ENCODE peak calls at places on chromosomes 13 and 19, in six cellular contexts. One of them, this sample, is unnamed.

GRCh38 chr19:55454787-55455243 is 6.6 kb downstream of the ISOC2 start:
- DNase-seq in psoas muscle: no peak
- DNase-seq in uterus: no peak
- DNase-seq in lung: no peak
- DNase-seq in OCI-LY7: peak
- DNase-seq in CD8-positive, alpha-beta memory T cell: peak
- DNase-seq in this sample: no peak

GRCh38 chr19:49469828-49470614 is 4.0 kb upstream of the FLT3LG start:
- DNase-seq in psoas muscle: no peak
- DNase-seq in uterus: no peak
- DNase-seq in lung: no peak
- DNase-seq in OCI-LY7: peak
- DNase-seq in CD8-positive, alpha-beta memory T cell: peak
- DNase-seq in this sample: no peak

GRCh38 chr19:53147645-53148044 is 11.2 kb downstream of the ZNF347 start:
- DNase-seq in psoas muscle: no peak
- DNase-seq in uterus: no peak
- DNase-seq in lung: no peak
- DNase-seq in OCI-LY7: no peak
- DNase-seq in CD8-positive, alpha-beta memory T cell: no peak
- DNase-seq in this sample: no peak

GRCh38 chr13:77678691-77679090 is 18.8 kb upstream of the SLAIN1 start:
- DNase-seq in psoas muscle: no peak
- DNase-seq in uterus: no peak
- DNase-seq in lung: no peak
- DNase-seq in OCI-LY7: no peak
- DNase-seq in CD8-positive, alpha-beta memory T cell: no peak
- DNase-seq in this sample: no peak

GRCh38 chr13:77143325-77143907 is 116.5 kb upstream of the FBXL3 start:
- DNase-seq in psoas muscle: no peak
- DNase-seq in uterus: no peak
- DNase-seq in lung: no peak
- DNase-seq in OCI-LY7: no peak
- DNase-seq in CD8-positive, alpha-beta memory T cell: no peak
- DNase-seq in this sample: no peak

GRCh38 chr13:29845440-29846056 is 4.9 kb downstream of the UBL3 start:
- DNase-seq in psoas muscle: no peak
- DNase-seq in uterus: no peak
- DNase-seq in lung: no peak
- DNase-seq in OCI-LY7: peak
- DNase-seq in CD8-positive, alpha-beta memory T cell: no peak
- DNase-seq in this sample: no peak

GRCh38 chr19:4807188-4807587 is 15.7 kb downstream of the FEM1A start:
- DNase-seq in psoas muscle: peak
- DNase-seq in uterus: no peak
- DNase-seq in lung: no peak
- DNase-seq in OCI-LY7: peak
- DNase-seq in CD8-positive, alpha-beta memory T cell: no peak
- DNase-seq in this sample: no peak

GRCh38 chr13:38346764-38347163 is 2.9 kb upstream of the UFM1 start:
- DNase-seq in psoas muscle: no peak
- DNase-seq in uterus: no peak
- DNase-seq in lung: no peak
- DNase-seq in OCI-LY7: no peak
- DNase-seq in CD8-positive, alpha-beta memory T cell: no peak
- DNase-seq in this sample: no peak

GRCh38 chr13:70784590-70784989 is 676.3 kb upstream of the KLHL1 start:
- DNase-seq in psoas muscle: no peak
- DNase-seq in uterus: no peak
- DNase-seq in lung: no peak
- DNase-seq in OCI-LY7: no peak
- DNase-seq in CD8-positive, alpha-beta memory T cell: no peak
- DNase-seq in this sample: no peak

DNA sequence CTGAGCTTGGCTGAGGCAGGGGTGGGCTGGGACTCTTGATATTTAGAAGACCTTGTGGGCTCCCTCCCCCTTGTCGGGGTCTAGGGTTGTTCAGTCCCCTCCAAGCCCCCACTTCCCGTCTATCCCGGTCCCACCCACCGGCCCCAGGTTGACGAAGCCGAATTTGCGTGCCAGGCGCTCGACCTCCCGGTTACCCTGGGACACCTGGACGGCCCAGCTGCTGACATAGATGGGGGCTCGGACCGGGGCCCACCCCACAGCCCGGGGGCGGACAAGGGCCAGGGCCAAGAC is 185 bp downstream of the PCSK4 start:
- DNase-seq in psoas muscle: no peak
- DNase-seq in uterus: no peak
- DNase-seq in lung: no peak
- DNase-seq in OCI-LY7: no peak
- DNase-seq in CD8-positive, alpha-beta memory T cell: no peak
- DNase-seq in this sample: no peak
- H3K27ac ChIP-seq in psoas muscle: peak
- H3K27ac ChIP-seq in uterus: peak
- H3K27ac ChIP-seq in lung: peak
- H3K27ac ChIP-seq in OCI-LY7: peak
- H3K27ac ChIP-seq in CD8-positive, alpha-beta memory T cell: peak
- H3K27ac ChIP-seq in this sample: no peak

GRCh38 chr19:31516756-31517155 is 167.5 kb upstream of the TSHZ3 start:
- DNase-seq in psoas muscle: no peak
- DNase-seq in uterus: no peak
- DNase-seq in lung: no peak
- DNase-seq in OCI-LY7: no peak
- DNase-seq in CD8-positive, alpha-beta memory T cell: no peak
- DNase-seq in this sample: no peak
- H3K27ac ChIP-seq in psoas muscle: no peak
- H3K27ac ChIP-seq in uterus: no peak
- H3K27ac ChIP-seq in lung: no peak
- H3K27ac ChIP-seq in OCI-LY7: no peak
- H3K27ac ChIP-seq in CD8-positive, alpha-beta memory T cell: no peak
- H3K27ac ChIP-seq in this sample: no peak

GRCh38 chr13:48975926-48976676 is 389 bp downstream of the FNDC3A start:
- DNase-seq in psoas muscle: peak
- DNase-seq in uterus: peak
- DNase-seq in lung: peak
- DNase-seq in OCI-LY7: peak
- DNase-seq in CD8-positive, alpha-beta memory T cell: peak
- DNase-seq in this sample: peak

GRCh38 chr13:48977973-48978372 is 2.3 kb downstream of the FNDC3A start:
- DNase-seq in psoas muscle: no peak
- DNase-seq in uterus: no peak
- DNase-seq in lung: no peak
- DNase-seq in OCI-LY7: peak
- DNase-seq in CD8-positive, alpha-beta memory T cell: no peak
- DNase-seq in this sample: no peak

GRCh38 chr13:48979892-48980291 is 4.2 kb downstream of the FNDC3A start:
- DNase-seq in psoas muscle: no peak
- DNase-seq in uterus: no peak
- DNase-seq in lung: no peak
- DNase-seq in OCI-LY7: peak
- DNase-seq in CD8-positive, alpha-beta memory T cell: no peak
- DNase-seq in this sample: no peak

GRCh38 chr13:48976677-48977625 is 1.2 kb downstream of the FNDC3A start:
- DNase-seq in psoas muscle: no peak
- DNase-seq in uterus: no peak
- DNase-seq in lung: no peak
- DNase-seq in OCI-LY7: peak
- DNase-seq in CD8-positive, alpha-beta memory T cell: no peak
- DNase-seq in this sample: no peak

DNA sequence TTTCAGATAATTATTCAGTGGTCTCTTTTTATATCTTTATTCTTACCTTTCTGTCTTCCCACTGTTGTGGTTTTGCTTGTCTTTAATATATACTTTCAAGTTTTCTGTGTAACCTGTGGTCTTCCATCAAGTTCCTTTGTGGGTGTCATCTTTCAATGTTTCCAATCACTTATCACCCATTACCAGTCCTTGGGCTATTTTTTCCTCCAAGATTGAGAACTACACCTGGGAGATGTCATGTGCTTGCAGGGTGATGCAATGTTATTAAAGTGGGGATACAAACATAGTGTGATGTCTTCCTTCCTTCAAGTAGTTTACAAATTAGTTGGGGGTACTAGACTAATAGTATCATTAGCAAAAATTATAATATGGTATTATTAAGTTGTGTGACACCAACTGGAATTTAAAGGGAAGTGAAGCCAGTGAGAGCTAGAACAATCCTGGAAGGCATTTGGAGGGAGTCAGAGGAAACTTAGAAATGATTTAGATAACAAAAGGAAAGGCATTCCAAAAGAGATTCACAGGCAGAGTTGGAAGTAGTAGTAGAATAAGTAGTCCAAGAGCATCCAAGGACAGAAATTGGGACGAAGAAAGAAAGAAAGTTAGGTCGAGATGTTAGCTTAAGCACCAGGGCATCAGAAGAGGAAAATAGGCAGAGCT is 3.4 kb downstream of the FNDC3A start:
- DNase-seq in psoas muscle: no peak
- DNase-seq in uterus: no peak
- DNase-seq in lung: no peak
- DNase-seq in OCI-LY7: peak
- DNase-seq in CD8-positive, alpha-beta memory T cell: no peak
- DNase-seq in this sample: no peak
- H3K27ac ChIP-seq in psoas muscle: no peak
- H3K27ac ChIP-seq in uterus: no peak
- H3K27ac ChIP-seq in lung: no peak
- H3K27ac ChIP-seq in OCI-LY7: peak
- H3K27ac ChIP-seq in CD8-positive, alpha-beta memory T cell: no peak
- H3K27ac ChIP-seq in this sample: no peak

GRCh38 chr19:1264801-1265610 is 4.1 kb upstream of the CIRBP start:
- DNase-seq in psoas muscle: peak
- DNase-seq in uterus: peak
- DNase-seq in lung: peak
- DNase-seq in OCI-LY7: peak
- DNase-seq in CD8-positive, alpha-beta memory T cell: no peak
- DNase-seq in this sample: no peak
- H3K27ac ChIP-seq in psoas muscle: peak
- H3K27ac ChIP-seq in uterus: peak
- H3K27ac ChIP-seq in lung: peak
- H3K27ac ChIP-seq in OCI-LY7: peak
- H3K27ac ChIP-seq in CD8-positive, alpha-beta memory T cell: peak
- H3K27ac ChIP-seq in this sample: peak

GRCh38 chr19:15108145-15108844 is 1.1 kb downstream of the SYDE1 start:
- DNase-seq in psoas muscle: no peak
- DNase-seq in uterus: no peak
- DNase-seq in lung: no peak
- DNase-seq in OCI-LY7: no peak
- DNase-seq in CD8-positive, alpha-beta memory T cell: no peak
- DNase-seq in this sample: no peak

GRCh38 chr19:15108845-15109767 is 1.9 kb downstream of the SYDE1 start:
- DNase-seq in psoas muscle: no peak
- DNase-seq in uterus: no peak
- DNase-seq in lung: no peak
- DNase-seq in OCI-LY7: no peak
- DNase-seq in CD8-positive, alpha-beta memory T cell: no peak
- DNase-seq in this sample: no peak

GRCh38 chr19:15105044-15105443 is 2.2 kb upstream of the SYDE1 start:
- DNase-seq in psoas muscle: no peak
- DNase-seq in uterus: no peak
- DNase-seq in lung: no peak
- DNase-seq in OCI-LY7: no peak
- DNase-seq in CD8-positive, alpha-beta memory T cell: no peak
- DNase-seq in this sample: no peak

GRCh38 chr19:15109768-15110417 is 2.7 kb downstream of the SYDE1 start:
- DNase-seq in psoas muscle: no peak
- DNase-seq in uterus: no peak
- DNase-seq in lung: no peak
- DNase-seq in OCI-LY7: no peak
- DNase-seq in CD8-positive, alpha-beta memory T cell: no peak
- DNase-seq in this sample: no peak

GRCh38 chr19:15107056-15108010 is at the start of gene SYDE1:
- DNase-seq in psoas muscle: peak
- DNase-seq in uterus: peak
- DNase-seq in lung: no peak
- DNase-seq in OCI-LY7: no peak
- DNase-seq in CD8-positive, alpha-beta memory T cell: no peak
- DNase-seq in this sample: no peak
- H3K27ac ChIP-seq in psoas muscle: peak
- H3K27ac ChIP-seq in uterus: peak
- H3K27ac ChIP-seq in lung: peak
- H3K27ac ChIP-seq in OCI-LY7: no peak
- H3K27ac ChIP-seq in CD8-positive, alpha-beta memory T cell: no peak
- H3K27ac ChIP-seq in this sample: peak

DNA sequence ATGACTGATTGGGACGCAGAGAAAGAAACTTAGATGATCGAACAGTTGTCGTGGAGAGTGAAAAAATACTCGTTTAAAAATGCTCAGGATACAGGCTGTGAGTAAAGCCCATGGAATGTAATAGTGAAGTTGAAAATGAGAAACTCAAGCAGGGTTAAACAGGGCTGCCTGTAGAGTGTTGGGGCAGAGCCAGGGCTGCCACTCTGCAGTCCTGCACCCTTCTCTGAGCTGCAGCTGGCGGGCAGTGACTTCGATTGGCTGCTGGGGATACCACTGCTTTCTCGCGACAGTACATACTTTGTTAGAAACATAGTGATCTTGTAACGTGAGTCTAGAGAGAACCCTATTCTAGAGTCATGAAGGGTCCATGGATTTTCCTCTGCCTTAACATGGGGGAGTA is 95.4 kb downstream of the ARHGEF7 start:
- DNase-seq in psoas muscle: no peak
- DNase-seq in uterus: no peak
- DNase-seq in lung: peak
- DNase-seq in OCI-LY7: no peak
- DNase-seq in CD8-positive, alpha-beta memory T cell: no peak
- DNase-seq in this sample: no peak
- H3K27ac ChIP-seq in psoas muscle: peak
- H3K27ac ChIP-seq in uterus: peak
- H3K27ac ChIP-seq in lung: no peak
- H3K27ac ChIP-seq in OCI-LY7: no peak
- H3K27ac ChIP-seq in CD8-positive, alpha-beta memory T cell: no peak
- H3K27ac ChIP-seq in this sample: peak

DNA sequence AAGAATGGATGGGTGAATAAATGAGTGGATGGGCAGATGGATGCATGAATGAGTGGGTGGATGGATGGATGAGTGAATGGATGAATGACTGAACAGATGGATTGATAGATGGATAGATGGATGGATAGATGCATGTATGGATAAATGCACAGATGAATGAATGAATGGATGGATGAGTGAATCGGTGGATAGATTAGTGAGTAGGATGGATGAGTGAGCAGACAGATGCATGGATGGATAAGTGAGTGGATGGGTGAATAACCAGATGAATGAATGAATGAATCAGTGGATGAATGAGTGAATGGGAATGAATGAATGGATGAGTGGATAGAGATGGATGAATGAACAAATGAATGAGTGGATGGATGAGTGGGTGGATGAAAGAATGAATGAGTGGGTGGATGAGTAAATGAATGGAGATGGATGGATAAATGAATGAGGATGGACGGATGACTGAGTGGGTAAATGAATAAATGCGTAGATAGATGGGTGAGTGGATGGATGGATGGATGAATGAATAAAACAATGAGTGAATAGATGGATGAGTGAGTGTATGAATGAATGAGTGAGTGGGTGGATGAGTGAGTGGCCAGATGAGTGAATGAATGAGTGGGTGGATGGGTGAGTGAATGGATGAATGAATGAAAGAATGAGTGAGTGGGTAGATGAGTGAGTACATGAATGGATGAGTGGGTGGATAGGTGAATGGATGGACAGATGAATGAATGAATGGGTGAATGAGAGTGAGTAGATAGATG is 13.0 kb downstream of the GAS6 start:
- DNase-seq in psoas muscle: no peak
- DNase-seq in uterus: no peak
- DNase-seq in lung: no peak
- DNase-seq in OCI-LY7: no peak
- DNase-seq in CD8-positive, alpha-beta memory T cell: no peak
- DNase-seq in this sample: no peak
- H3K27ac ChIP-seq in psoas muscle: no peak
- H3K27ac ChIP-seq in uterus: no peak
- H3K27ac ChIP-seq in lung: no peak
- H3K27ac ChIP-seq in OCI-LY7: no peak
- H3K27ac ChIP-seq in CD8-positive, alpha-beta memory T cell: no peak
- H3K27ac ChIP-seq in this sample: no peak

This sample was measured in thoracic aorta.